ENCODE peak calls at places on chromosomes 12 and 14, in eight cellular contexts. P, I, E, T, J, X, Z and F are unnamed samples.

GRCh38 chr14:50835280-50835679 is 4.3 kb upstream of the NIN start:
- DNase-seq in P (no peak), I (no peak), E (no peak), T (peak), J (no peak), X (peak), Z (peak), F (no peak)

GRCh38 chr12:50488801-50489200 is 16.0 kb upstream of the DIP2B start:
- DNase-seq in P (no peak), I (no peak), E (no peak), T (peak), J (no peak), X (no peak), Z (no peak), F (no peak)

GRCh38 chr12:4849024-4849594 is 60.6 kb upstream of the KCNA1 start:
- DNase-seq in P (no peak), I (no peak), E (peak), T (no peak), J (no peak), X (no peak), Z (peak), F (no peak)

GRCh38 chr14:69850086-69850735 is 29.0 kb upstream of the SMOC1 start:
- DNase-seq in P (no peak), I (no peak), E (no peak), T (no peak), J (no peak), X (no peak), Z (no peak), F (no peak)

GRCh38 chr14:97210202-97210601 is 413.0 kb downstream of the VRK1 start:
- DNase-seq in P (no peak), I (no peak), E (no peak), T (no peak), J (no peak), X (no peak), Z (no peak), F (no peak)

GRCh38 chr12:94660436-94660835 is 10.1 kb upstream of the TMCC3 start:
- DNase-seq in P (no peak), I (no peak), E (no peak), T (no peak), J (no peak), X (no peak), Z (no peak), F (no peak)

GRCh38 chr12:16299403-16299802 is 21.9 kb upstream of the SLC15A5 start:
- DNase-seq in P (peak), I (no peak), E (no peak), T (no peak), J (peak), X (no peak), Z (peak), F (no peak)

GRCh38 chr12:47078733-47079364 is 572 bp upstream of the PCED1B start:
- DNase-seq in P (no peak), I (no peak), E (peak), T (no peak), J (no peak), X (no peak), Z (peak), F (no peak)

GRCh38 chr12:131381716-131382430 is 329.0 kb upstream of the SFSWAP start:
- DNase-seq in P (no peak), I (no peak), E (no peak), T (no peak), J (no peak), X (no peak), Z (no peak), F (no peak)

GRCh38 chr12:52984136-52984535 is 22.1 kb upstream of the EIF4B start:
- DNase-seq in P (no peak), I (no peak), E (no peak), T (no peak), J (no peak), X (no peak), Z (peak), F (no peak)

GRCh38 chr12:11958216-11959091 is 112.3 kb upstream of the BCL2L14 start:
- DNase-seq in P (peak), I (no peak), E (no peak), T (peak), J (no peak), X (no peak), Z (peak), F (no peak)

GRCh38 chr12:93130371-93131049 is 201.4 kb upstream of the EEA1 start:
- DNase-seq in P (no peak), I (no peak), E (no peak), T (no peak), J (no peak), X (no peak), Z (no peak), F (no peak)

GRCh38 chr12:67077617-67078016 is 191.5 kb upstream of the CAND1 start:
- DNase-seq in P (peak), I (no peak), E (no peak), T (peak), J (no peak), X (no peak), Z (peak), F (no peak)

GRCh38 chr14:23379331-23380196 is 2.7 kb downstream of the CMTM5 start:
- DNase-seq in P (no peak), I (no peak), E (peak), T (peak), J (peak), X (peak), Z (peak), F (peak)

GRCh38 chr12:109771746-109772621 is 58.4 kb downstream of the FAM222A start:
- DNase-seq in P (no peak), I (no peak), E (no peak), T (no peak), J (no peak), X (no peak), Z (no peak), F (no peak)

GRCh38 chr14:104355949-104356737 is 217.8 kb downstream of the KIF26A start:
- DNase-seq in P (no peak), I (no peak), E (no peak), T (no peak), J (no peak), X (no peak), Z (no peak), F (no peak)

GRCh38 chr12:52949413-52950331 is 754 bp downstream of the KRT18 start:
- DNase-seq in P (peak), I (no peak), E (no peak), T (peak), J (peak), X (no peak), Z (peak), F (no peak)

GRCh38 chr12:3041558-3042164 is 35.5 kb upstream of the TSPAN9 start:
- DNase-seq in P (peak), I (no peak), E (peak), T (peak), J (peak), X (peak), Z (peak), F (peak)

GRCh38 chr12:64894827-64895475 is 70.5 kb downstream of the TBC1D30 start:
- DNase-seq in P (no peak), I (no peak), E (no peak), T (peak), J (no peak), X (no peak), Z (peak), F (no peak)

GRCh38 chr12:106289196-106289681 is 13.3 kb upstream of the TCP11L2 start:
- DNase-seq in P (no peak), I (no peak), E (no peak), T (peak), J (no peak), X (no peak), Z (peak), F (no peak)

GRCh38 chr12:110917467-110917866 is 2.9 kb downstream of the MYL2 start:
- DNase-seq in P (no peak), I (no peak), E (no peak), T (peak), J (no peak), X (no peak), Z (peak), F (no peak)

GRCh38 chr12:131615316-131616053 is 95.4 kb upstream of the SFSWAP start:
- DNase-seq in P (no peak), I (no peak), E (no peak), T (no peak), J (no peak), X (no peak), Z (peak), F (no peak)

GRCh38 chr14:64758711-64759554 is 54.7 kb downstream of the PLEKHG3 start:
- DNase-seq in P (peak), I (no peak), E (peak), T (peak), J (no peak), X (no peak), Z (peak), F (no peak)

GRCh38 chr14:68548194-68549056 is 244.4 kb downstream of the ZFP36L1 start:
- DNase-seq in P (peak), I (peak), E (no peak), T (no peak), J (peak), X (no peak), Z (peak), F (no peak)

GRCh38 chr12:124420972-124421674 is 126.2 kb downstream of the RFLNA start:
- DNase-seq in P (no peak), I (no peak), E (peak), T (no peak), J (no peak), X (no peak), Z (no peak), F (no peak)

GRCh38 chr12:55296469-55296868 is at the start of gene OR6C6:
- DNase-seq in P (no peak), I (no peak), E (no peak), T (no peak), J (no peak), X (no peak), Z (no peak), F (no peak)

GRCh38 chr12:132393991-132394949 is 64.9 kb upstream of the GALNT9 start:
- DNase-seq in P (no peak), I (no peak), E (no peak), T (no peak), J (no peak), X (no peak), Z (peak), F (no peak)

GRCh38 chr14:98769326-98769725 is 502.7 kb downstream of the BCL11B start:
- DNase-seq in P (no peak), I (no peak), E (no peak), T (peak), J (no peak), X (no peak), Z (no peak), F (no peak)

GRCh38 chr12:42605685-42606084 is 16.1 kb upstream of the PRICKLE1 start:
- DNase-seq in P (no peak), I (no peak), E (no peak), T (no peak), J (no peak), X (no peak), Z (no peak), F (no peak)

GRCh38 chr12:26264215-26264838 is 69.0 kb downstream of the SSPN start:
- DNase-seq in P (no peak), I (no peak), E (no peak), T (no peak), J (no peak), X (no peak), Z (peak), F (no peak)

GRCh38 chr12:114245555-114245954 is 160.4 kb downstream of the TBX5 start:
- DNase-seq in P (no peak), I (no peak), E (no peak), T (peak), J (no peak), X (no peak), Z (peak), F (no peak)

GRCh38 chr14:101226265-101226602 is 322.7 kb upstream of the RTL1 start:
- DNase-seq in P (no peak), I (no peak), E (no peak), T (no peak), J (no peak), X (no peak), Z (no peak), F (no peak)

GRCh38 chr14:26008290-26008689 is 589.5 kb downstream of the NOVA1 start:
- DNase-seq in P (no peak), I (no peak), E (peak), T (peak), J (no peak), X (no peak), Z (peak), F (no peak)